ENCODE peak calls at places on chromosomes 4 and X, in nine cellular contexts. O is breast epithelium, F is sigmoid colon, E is vagina, X is HCT116, V is prostate gland, D is transverse colon, U is HepG2, R is stomach. J is an unnamed sample.

GRCh38 chrX:140034916-140035315 is 69.6 kb upstream of the CXorf66 start:
- DNase-seq in F (no peak), X (no peak), O (no peak), E (no peak), V (no peak), U (no peak), D (no peak), R (no peak), J (no peak)

GRCh38 chr4:36039031-36039430 is 205.3 kb downstream of the ARAP2 start:
- DNase-seq in V (no peak), O (no peak), R (no peak), D (no peak), U (no peak), X (no peak), F (no peak), E (no peak), J (no peak)

GRCh38 chr4:158811704-158812103 is 42.9 kb downstream of the FNIP2 start:
- DNase-seq in O (no peak), R (peak; percentile 50), U (no peak), V (no peak), D (peak; percentile 53), E (no peak), F (no peak), X (no peak), J (no peak)

GRCh38 chr4:118760493-118760892 is 75.3 kb downstream of the METTL14 start:
- DNase-seq in O (no peak), F (no peak), U (no peak), R (no peak), E (no peak), V (no peak), X (no peak), D (no peak), J (no peak)

GRCh38 chr4:2388430-2389182 is 29.8 kb downstream of the ZFYVE28 start:
- DNase-seq in E (no peak), D (no peak), U (no peak), O (no peak), V (no peak), F (no peak), X (no peak), R (no peak), J (no peak)

GRCh38 chr4:64465263-64465662 is 56.0 kb upstream of the TECRL start:
- DNase-seq in X (no peak), D (no peak), R (no peak), E (no peak), F (no peak), V (peak; percentile 52), O (no peak), U (no peak), J (no peak)

GRCh38 chr4:121277194-121278105 is 103.4 kb downstream of the QRFPR start:
- DNase-seq in F (no peak), O (no peak), R (no peak), X (peak; percentile 42), U (peak; percentile 27), E (no peak), V (no peak), D (peak; percentile 16), J (no peak)

GRCh38 chr4:151276787-151277557 is at the start of gene PRSS48:
- DNase-seq in V (peak; percentile 22), F (peak; percentile 67), U (peak; percentile 55), O (no peak), X (peak; percentile 34), E (no peak), D (peak; percentile 77), R (peak; percentile 59), J (peak; percentile 39)

GRCh38 chrX:145817666-145818521 is at the start of gene SLITRK2:
- DNase-seq in X (no peak), V (no peak), D (no peak), F (no peak), O (no peak), E (no peak), R (no peak), U (no peak), J (no peak)

GRCh38 chr4:175373031-175373430 is 439.0 kb downstream of the GPM6A start:
- DNase-seq in U (no peak), O (no peak), R (no peak), E (no peak), D (no peak), V (no peak), X (no peak), F (no peak), J (no peak)

GRCh38 chrX:21658746-21659145 is 616 bp upstream of the KLHL34 start:
- DNase-seq in X (no peak), O (no peak), E (no peak), F (no peak), R (no peak), V (no peak), D (peak; percentile 58), U (no peak), J (no peak)

GRCh38 chr4:143558286-143558685 is 44.8 kb downstream of the SMARCA5 start:
- DNase-seq in D (no peak), O (no peak), E (no peak), V (no peak), X (no peak), U (no peak), F (no peak), R (no peak), J (no peak)

GRCh38 chr4:182301736-182302135 is 58.5 kb downstream of the TENM3 start:
- DNase-seq in X (no peak), R (no peak), U (no peak), D (no peak), F (no peak), E (no peak), O (no peak), V (no peak), J (no peak)

GRCh38 chr4:112173593-112174559 is 28.6 kb downstream of the FAM241A start:
- DNase-seq in F (no peak), V (no peak), X (peak; percentile 65), U (no peak), D (peak; percentile 18), O (no peak), E (no peak), R (peak; percentile 31), J (no peak)

DNA sequence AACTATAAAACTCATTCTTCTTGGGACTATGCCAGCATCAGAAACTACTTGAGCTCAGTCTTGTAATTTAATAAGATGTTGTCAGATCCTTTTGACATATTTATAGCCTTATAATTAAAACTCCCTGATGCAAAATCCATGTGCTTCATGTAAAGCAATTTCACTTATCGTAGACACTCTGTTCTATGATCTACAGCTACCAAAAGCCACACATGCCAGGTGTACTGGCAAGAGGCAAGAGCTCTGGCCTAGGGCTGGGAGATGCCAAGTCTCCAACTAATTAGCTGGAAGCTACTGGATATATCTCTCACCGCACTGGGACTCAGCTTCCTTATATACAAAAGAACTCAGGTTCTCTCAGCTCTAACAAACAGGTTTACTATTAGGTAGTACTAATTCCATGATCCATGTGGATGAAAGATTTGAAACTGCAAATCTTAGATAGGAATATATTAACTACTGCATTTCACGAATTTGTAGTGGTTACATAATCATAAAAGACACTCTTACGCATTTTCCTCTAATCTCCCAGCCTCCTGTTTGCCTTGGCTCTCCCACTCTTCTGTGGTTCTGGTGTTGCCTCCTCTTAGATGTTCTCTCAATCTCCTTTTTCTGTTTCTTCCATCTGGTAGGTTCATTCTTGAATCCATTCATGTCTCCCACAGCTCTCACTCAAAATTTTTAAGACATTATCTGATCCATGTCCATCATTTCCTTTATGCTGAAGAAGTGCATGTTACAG is 103.0 kb downstream of the HHIP start:
- DNase-seq in F (no peak), D (no peak), V (no peak), E (no peak), X (no peak), U (no peak), R (no peak), O (no peak), J (no peak)
- TF ChIP-seq POLR2A in F (no peak), D (no peak), V (no peak), E (no peak), X (no peak), U (no peak), R (no peak), O (no peak), J (no peak)

GRCh38 chr4:65665951-65666523 is 4.3 kb downstream of the EPHA5 start:
- DNase-seq in D (no peak), F (no peak), O (no peak), V (no peak), E (no peak), R (no peak), U (no peak), X (no peak), J (no peak)
- TF ChIP-seq POLR2AphosphoS5 in D (no peak), F (no peak), O (no peak), V (no peak), E (no peak), R (no peak), U (no peak), X (no peak), J (no peak)

GRCh38 chrX:41922694-41923171 is 621 bp downstream of the CASK start:
- DNase-seq in R (no peak), U (no peak), D (peak; percentile 21), X (no peak), E (no peak), V (peak; percentile 11), F (no peak), O (no peak), J (no peak)

GRCh38 chrX:41921492-41922124 is 1.7 kb downstream of the CASK start:
- DNase-seq in D (no peak), R (no peak), X (no peak), U (peak; percentile 37), V (peak; percentile 5), O (no peak), F (no peak), E (no peak), J (no peak)

GRCh38 chrX:41923925-41924693 is 755 bp upstream of the CASK start:
- DNase-seq in D (peak; percentile 51), F (no peak), E (no peak), V (peak; percentile 19), O (no peak), X (peak; percentile 22), R (peak; percentile 49), U (no peak), J (no peak)

GRCh38 chrX:41922125-41922521 is 1.2 kb downstream of the CASK start:
- DNase-seq in V (peak; percentile 3), O (no peak), X (no peak), F (no peak), R (no peak), D (no peak), U (no peak), E (no peak), J (no peak)

GRCh38 chrX:41923257-41923924 is at the start of gene CASK:
- DNase-seq in F (peak; percentile 96), U (peak; percentile 78), R (peak; percentile 94), X (peak; percentile 69), V (peak; percentile 86), E (no peak), D (peak; percentile 94), O (peak; percentile 87), J (peak; percentile 39)
- TF ChIP-seq POLR2A in F (no peak), U (no peak), R (no peak), X (no peak), V (peak; percentile 87), E (no peak), D (peak; percentile 62), O (no peak), J (no peak)

GRCh38 chrX:123489011-123489410 is 243.8 kb downstream of the THOC2 start:
- DNase-seq in X (no peak), E (no peak), U (no peak), O (no peak), V (no peak), R (no peak), F (no peak), D (no peak), J (no peak)

GRCh38 chrX:123499787-123500186 is 233.1 kb downstream of the THOC2 start:
- DNase-seq in U (no peak), E (no peak), V (no peak), O (no peak), F (no peak), D (no peak), R (no peak), X (no peak), J (no peak)

GRCh38 chrX:123493857-123494256 is 239.0 kb downstream of the THOC2 start:
- DNase-seq in E (no peak), V (no peak), F (no peak), U (no peak), X (no peak), D (no peak), R (no peak), O (no peak), J (no peak)
- TF ChIP-seq POLR2AphosphoS5 in E (no peak), V (no peak), F (no peak), U (no peak), X (no peak), D (no peak), R (no peak), O (no peak), J (no peak)

J was measured in GM12891.